ENCODE peak calls at places on chromosomes 16 and 17, in nine cellular contexts. Z, Y, G, R, X, M, K, J and A are unnamed samples.

GRCh38 chr16:23072084-23072599 is 77.1 kb downstream of the USP31 start:
- DNase-seq in Z (peak; percentile 77), Y (no peak), G (no peak), R (no peak), X (no peak), M (no peak), K (no peak), J (no peak), A (peak; percentile 70)

GRCh38 chr16:67942200-67942509 is 1.8 kb downstream of the LCAT start:
- DNase-seq in Z (peak; percentile 20), Y (peak; percentile 25), G (peak; percentile 65), R (peak; percentile 43), X (no peak), M (no peak), K (peak; percentile 31), J (no peak), A (peak; percentile 48)

GRCh38 chr17:63998050-63998720 is at the start of gene PRR29:
- DNase-seq in Z (peak; percentile 31), Y (peak; percentile 61), G (peak; percentile 68), R (peak; percentile 81), X (peak; percentile 76), M (peak; percentile 54), K (peak; percentile 68), J (peak; percentile 85), A (peak; percentile 66)

GRCh38 chr17:45090711-45091110 is 29.6 kb downstream of the NMT1 start:
- DNase-seq in Z (peak; percentile 37), Y (no peak), G (no peak), R (no peak), X (no peak), M (no peak), K (no peak), J (no peak), A (peak; percentile 28)

GRCh38 chr17:35560703-35561102 is at the start of gene SLFN14:
- DNase-seq in Z (no peak), Y (no peak), G (no peak), R (no peak), X (no peak), M (no peak), K (no peak), J (no peak), A (no peak)

GRCh38 chr17:38701504-38702165 is 3.4 kb upstream of the MLLT6 start:
- DNase-seq in Z (peak; percentile 71), Y (peak; percentile 61), G (peak; percentile 27), R (no peak), X (peak; percentile 72), M (no peak), K (peak; percentile 71), J (peak; percentile 77), A (peak; percentile 56)

GRCh38 chr16:18797746-18798145 is 3.6 kb downstream of the ARL6IP1 start:
- DNase-seq in Z (no peak), Y (no peak), G (no peak), R (no peak), X (no peak), M (no peak), K (no peak), J (no peak), A (no peak)

GRCh38 chr17:50209472-50210248 is 8.2 kb upstream of the COL1A1 start:
- DNase-seq in Z (peak; percentile 100), Y (no peak), G (no peak), R (no peak), X (no peak), M (no peak), K (no peak), J (no peak), A (peak; percentile 100)

GRCh38 chr16:57970971-57971370 is at the start of gene CNGB1:
- DNase-seq in Z (no peak), Y (no peak), G (no peak), R (peak; percentile 51), X (no peak), M (no peak), K (no peak), J (no peak), A (no peak)

GRCh38 chr17:40361063-40361924 is 3.2 kb downstream of the GJD3 start:
- DNase-seq in Z (no peak), Y (no peak), G (no peak), R (no peak), X (no peak), M (no peak), K (no peak), J (no peak), A (no peak)

GRCh38 chr17:4508207-4508606 is 9.5 kb downstream of the SPNS2 start:
- DNase-seq in Z (no peak), Y (no peak), G (no peak), R (no peak), X (no peak), M (no peak), K (no peak), J (no peak), A (no peak)

GRCh38 chr16:19840524-19841110 is 44.0 kb downstream of the GPRC5B start:
- DNase-seq in Z (no peak), Y (no peak), G (peak; percentile 27), R (peak; percentile 43), X (no peak), M (peak; percentile 78), K (no peak), J (no peak), A (no peak)

GRCh38 chr17:51035436-51035835 is 85.2 kb downstream of the SPAG9 start:
- DNase-seq in Z (peak; percentile 91), Y (no peak), G (peak; percentile 88), R (no peak), X (no peak), M (no peak), K (no peak), J (no peak), A (peak; percentile 63)

GRCh38 chr16:83215417-83216001 is 588.7 kb downstream of the CDH13 start:
- DNase-seq in Z (peak; percentile 44), Y (peak; percentile 12), G (peak; percentile 54), R (peak; percentile 9), X (peak; percentile 16), M (no peak), K (peak; percentile 29), J (no peak), A (peak; percentile 37)

GRCh38 chr17:17073006-17073626 is 30.9 kb downstream of the MPRIP start:
- DNase-seq in Z (no peak), Y (no peak), G (no peak), R (no peak), X (no peak), M (no peak), K (no peak), J (peak; percentile 27), A (no peak)

GRCh38 chr17:57720636-57721035 is 24.5 kb downstream of the CCDC182 start:
- DNase-seq in Z (no peak), Y (no peak), G (no peak), R (no peak), X (no peak), M (no peak), K (no peak), J (no peak), A (no peak)

GRCh38 chr17:64183815-64184397 is 54.0 kb upstream of the ERN1 start:
- DNase-seq in Z (peak; percentile 77), Y (no peak), G (no peak), R (no peak), X (no peak), M (no peak), K (no peak), J (no peak), A (peak; percentile 84)

GRCh38 chr17:4931974-4932373 is at the start of gene GP1BA:
- DNase-seq in Z (no peak), Y (no peak), G (no peak), R (no peak), X (no peak), M (no peak), K (no peak), J (no peak), A (no peak)

GRCh38 chr16:83046664-83047063 is 419.9 kb downstream of the CDH13 start:
- DNase-seq in Z (no peak), Y (no peak), G (no peak), R (no peak), X (no peak), M (no peak), K (no peak), J (no peak), A (no peak)

GRCh38 chr17:75183999-75184884 is 1.5 kb upstream of the SUMO2 start:
- DNase-seq in Z (no peak), Y (no peak), G (no peak), R (no peak), X (no peak), M (no peak), K (no peak), J (no peak), A (no peak)

GRCh38 chr16:83530293-83530692 is 277.5 kb upstream of the HSBP1 start:
- DNase-seq in Z (peak; percentile 83), Y (no peak), G (no peak), R (no peak), X (no peak), M (no peak), K (no peak), J (no peak), A (peak; percentile 84)

GRCh38 chr17:30345527-30346075 is 11.7 kb upstream of the TMIGD1 start:
- DNase-seq in Z (no peak), Y (no peak), G (no peak), R (no peak), X (no peak), M (no peak), K (no peak), J (no peak), A (peak; percentile 29)

GRCh38 chr16:61382435-61382834 is 653.8 kb downstream of the CDH8 start:
- DNase-seq in Z (no peak), Y (no peak), G (no peak), R (no peak), X (no peak), M (no peak), K (no peak), J (no peak), A (no peak)

GRCh38 chr17:81420769-81421462 is 25.7 kb downstream of the BAHCC1 start:
- DNase-seq in Z (peak; percentile 49), Y (no peak), G (no peak), R (no peak), X (no peak), M (peak; percentile 22), K (no peak), J (no peak), A (no peak)